ENCODE peak calls at places on chromosomes 4 and X, in five cellular contexts. E is uterus, J is dorsolateral prefrontal cortex, H is transverse colon, K is IMR-90. U is an unnamed sample.

GRCh38 chr4:153234923-153235322 is 30.7 kb downstream of the TRIM2 start:
- DNase-seq in E (no peak), H (no peak), J (no peak), K (peak), U (no peak)

GRCh38 chr4:125315571-125316390 is 1.0 kb downstream of the FAT4 start:
- DNase-seq in E (peak), J (peak), H (peak), K (peak), U (no peak)

GRCh38 chrX:149527705-149528104 is 13.1 kb upstream of the EOLA1 start:
- DNase-seq in K (peak), E (no peak), J (no peak), H (no peak), U (no peak)

GRCh38 chrX:123138473-123138872 is 45.6 kb upstream of the GRIA3 start:
- DNase-seq in E (no peak), J (no peak), H (no peak), K (no peak), U (no peak)

GRCh38 chr4:56531823-56532222 is 26.2 kb downstream of the ARL9 start:
- DNase-seq in J (no peak), E (no peak), K (no peak), H (no peak), U (no peak)

GRCh38 chr4:128558896-128559669 is 250.4 kb upstream of the JADE1 start:
- DNase-seq in E (peak), K (peak), J (no peak), H (no peak), U (no peak)

GRCh38 chr4:155566241-155566823 is 100.3 kb upstream of the GUCY1A1 start:
- DNase-seq in J (no peak), H (no peak), K (peak), E (no peak), U (no peak)

GRCh38 chrX:129361566-129361965 is 161.7 kb downstream of the SMARCA1 start:
- DNase-seq in H (no peak), E (no peak), J (no peak), K (no peak), U (no peak)

GRCh38 chrX:35626124-35626523 is 172.0 kb upstream of the MAGEB16 start:
- DNase-seq in K (no peak), H (no peak), E (no peak), J (no peak), U (no peak)

GRCh38 chr4:5892321-5893012 is 419 bp downstream of the CRMP1 start:
- DNase-seq in J (no peak), K (no peak), H (no peak), E (no peak), U (no peak)

GRCh38 chrX:47556045-47556623 is 4.9 kb upstream of the ARAF start:
- DNase-seq in E (peak), K (peak), H (peak), J (peak), U (peak)

GRCh38 chrX:124524852-124525251 is 178.5 kb downstream of the SH2D1A start:
- DNase-seq in J (no peak), E (no peak), H (no peak), K (no peak), U (no peak)

GRCh38 chr4:128155231-128155855 is 94.2 kb downstream of the LARP1B start:
- DNase-seq in K (no peak), E (no peak), J (no peak), H (no peak), U (no peak)

GRCh38 chr4:161604516-161605300 is 559.1 kb downstream of the FSTL5 start:
- DNase-seq in J (no peak), H (no peak), E (no peak), K (no peak), U (no peak)

DNA sequence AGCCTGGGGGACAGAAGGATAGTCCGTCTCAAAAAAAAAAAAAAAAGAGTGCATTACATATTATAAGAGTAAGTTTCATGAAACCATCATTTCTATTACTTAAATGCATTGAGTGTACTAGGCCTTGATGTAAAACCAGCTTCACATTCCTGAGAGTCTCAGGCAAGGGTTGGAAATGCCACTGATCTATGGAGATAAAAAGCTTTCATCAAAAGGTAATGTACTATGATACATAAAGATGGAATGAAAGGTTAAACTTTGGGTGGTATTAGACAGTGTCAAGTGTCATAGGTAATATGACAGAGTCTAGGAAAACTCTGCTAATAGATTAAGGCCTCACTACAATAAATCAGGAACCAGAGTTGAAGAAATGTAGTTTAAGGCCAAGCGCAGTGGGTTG is 7.4 kb downstream of the CFAP97 start:
- DNase-seq in H (no peak), E (no peak), J (no peak), K (no peak), U (no peak)
- H3K27ac ChIP-seq in H (no peak), E (no peak), J (no peak), K (no peak), U (no peak)

DNA sequence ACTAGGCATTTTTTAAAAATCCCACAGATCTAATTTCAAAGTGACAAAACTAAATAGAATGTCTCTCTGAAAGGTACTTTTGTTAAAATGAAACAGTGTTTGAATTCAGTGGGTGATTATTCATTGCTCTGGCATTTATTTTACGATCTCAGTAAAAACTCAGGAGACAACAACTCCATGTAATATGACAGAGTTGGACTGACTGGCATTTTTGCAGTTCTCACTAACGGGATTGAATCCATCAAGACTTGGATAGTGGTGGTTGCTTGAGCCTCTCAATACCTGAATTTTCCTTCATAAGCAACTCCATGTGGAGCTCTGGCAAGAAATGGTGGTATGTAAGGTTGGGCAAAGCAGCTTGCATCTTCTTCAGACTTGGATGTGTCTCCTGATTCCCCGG is 72.6 kb downstream of the FRMPD4 start:
- DNase-seq in H (no peak), K (peak), J (no peak), E (no peak), U (no peak)
- H3K4me3 ChIP-seq in H (no peak), K (peak), J (no peak), E (no peak), U (no peak)

GRCh38 chrX:110044531-110045249 is 41.8 kb downstream of the TMEM164 start:
- DNase-seq in E (no peak), K (no peak), J (no peak), H (no peak), U (no peak)
- H3K27ac ChIP-seq in E (no peak), K (no peak), J (no peak), H (no peak), U (no peak)

GRCh38 chr4:143380651-143381050 is 44.0 kb downstream of the GAB1 start:
- DNase-seq in H (no peak), J (no peak), E (no peak), K (peak), U (no peak)
- H3K4me3 ChIP-seq in H (no peak), J (no peak), E (no peak), K (no peak), U (no peak)

GRCh38 chr4:7894677-7895181 is 44.9 kb downstream of the AFAP1 start:
- DNase-seq in H (no peak), E (no peak), J (no peak), K (no peak), U (no peak)
- H3K27ac ChIP-seq in H (peak), E (no peak), J (no peak), K (peak), U (no peak)

GRCh38 chrX:71285929-71286328 is 2.5 kb downstream of the NONO start:
- DNase-seq in K (no peak), E (no peak), J (no peak), H (no peak), U (no peak)
- H3K4me3 ChIP-seq in K (peak), E (no peak), J (peak), H (no peak), U (no peak)

GRCh38 chr4:77072195-77072753 is 3.5 kb downstream of the CCNI start:
- DNase-seq in H (no peak), K (no peak), J (no peak), E (no peak), U (no peak)
- H3K27ac ChIP-seq in H (no peak), K (no peak), J (peak), E (peak), U (peak)

GRCh38 chr4:6953751-6954380 is 44.2 kb downstream of the TBC1D14 start:
- DNase-seq in E (peak), H (peak), J (peak), K (peak), U (peak)
- H3K4me3 ChIP-seq in E (peak), H (peak), J (peak), K (no peak), U (no peak)